ENCODE peak calls at places on chromosomes 6 and 20, in five cellular contexts. W is H1, N is K562, F is HepG2, S is GM12878. G is an unnamed sample.

GRCh38 chr20:40600441-40601235 is 88.4 kb downstream of the MAFB start:
- DNase-seq in W (no peak), N (no peak), F (no peak), S (no peak), G (no peak)

GRCh38 chr6:41182069-41183034 is 18.6 kb downstream of the TREML2 start:
- DNase-seq in W (no peak), N (peak), F (peak), S (no peak), G (peak)

GRCh38 chr20:13659288-13659687 is 20.6 kb upstream of the TASP1 start:
- DNase-seq in W (no peak), N (no peak), F (no peak), S (peak), G (no peak)

GRCh38 chr6:79718509-79719247 is 87.5 kb downstream of the SH3BGRL2 start:
- DNase-seq in W (no peak), N (no peak), F (no peak), S (no peak), G (no peak)

GRCh38 chr6:148240463-148240845 is 102.2 kb upstream of the SASH1 start:
- DNase-seq in W (no peak), N (no peak), F (no peak), S (no peak), G (no peak)

GRCh38 chr20:8039048-8039447 is 19.5 kb upstream of the TMX4 start:
- DNase-seq in W (no peak), N (no peak), F (peak), S (no peak), G (no peak)

GRCh38 chr6:75262716-75263463 is 19.3 kb upstream of the COX7A2 start:
- DNase-seq in W (no peak), N (no peak), F (no peak), S (no peak), G (no peak)

GRCh38 chr6:34529665-34530327 is 26.3 kb downstream of the SPDEF start:
- DNase-seq in W (no peak), N (no peak), F (peak), S (no peak), G (no peak)

GRCh38 chr20:9945406-9945805 is 89.4 kb upstream of the ANKEF1 start:
- DNase-seq in W (no peak), N (no peak), F (no peak), S (no peak), G (peak)

GRCh38 chr6:94511502-94512088 is 1065.7 kb upstream of the MANEA start:
- DNase-seq in W (no peak), N (no peak), F (no peak), S (no peak), G (no peak)

GRCh38 chr6:135280375-135281136 is 99.4 kb downstream of the MYB start:
- DNase-seq in W (no peak), N (peak), F (no peak), S (no peak), G (no peak)

GRCh38 chr6:32092760-32093497 is 16.2 kb downstream of the TNXB start:
- DNase-seq in W (no peak), N (no peak), F (no peak), S (no peak), G (no peak)

GRCh38 chr6:2157441-2158127 is 87.8 kb downstream of the GMDS start:
- DNase-seq in W (no peak), N (no peak), F (peak), S (peak), G (peak)

GRCh38 chr20:8971669-8972316 is 97.1 kb upstream of the PLCB4 start:
- DNase-seq in W (no peak), N (no peak), F (no peak), S (no peak), G (no peak)

GRCh38 chr6:37103169-37104039 is 66.5 kb upstream of the PIM1 start:
- DNase-seq in W (no peak), N (peak), F (peak), S (no peak), G (no peak)

GRCh38 chr6:112193535-112194051 is 60.8 kb downstream of the LAMA4 start:
- DNase-seq in W (no peak), N (no peak), F (peak), S (no peak), G (no peak)

GRCh38 chr20:52446421-52447231 is 255.0 kb upstream of the ZFP64 start:
- DNase-seq in W (no peak), N (peak), F (no peak), S (no peak), G (no peak)

GRCh38 chr6:71478834-71479541 is 190.4 kb downstream of the OGFRL1 start:
- DNase-seq in W (no peak), N (no peak), F (no peak), S (no peak), G (no peak)

GRCh38 chr6:93416575-93417420 is 2.6 kb downstream of the EPHA7 start:
- DNase-seq in W (no peak), N (no peak), F (no peak), S (no peak), G (no peak)

GRCh38 chr6:111899531-111899930 is 26.3 kb upstream of the FYN start:
- DNase-seq in W (no peak), N (no peak), F (no peak), S (no peak), G (no peak)

GRCh38 chr6:5275497-5275896 is 14.2 kb downstream of the FARS2 start:
- DNase-seq in W (no peak), N (no peak), F (no peak), S (no peak), G (no peak)

GRCh38 chr6:157860505-157860991 is 37.5 kb downstream of the SNX9 start:
- DNase-seq in W (no peak), N (peak), F (no peak), S (no peak), G (no peak)

GRCh38 chr20:57162253-57162652 is 104.2 kb downstream of the BMP7 start:
- DNase-seq in W (no peak), N (no peak), F (no peak), S (no peak), G (no peak)

GRCh38 chr20:54467622-54468021 is 7.8 kb upstream of the DOK5 start:
- DNase-seq in W (no peak), N (no peak), F (no peak), S (no peak), G (no peak)

GRCh38 chr6:56246544-56246940 is 838 bp downstream of the COL21A1 start:
- DNase-seq in W (peak), N (no peak), F (no peak), S (no peak), G (no peak)

GRCh38 chr20:6575912-6576391 is 191.5 kb upstream of the BMP2 start:
- DNase-seq in W (no peak), N (peak), F (peak), S (peak), G (no peak)

DNA sequence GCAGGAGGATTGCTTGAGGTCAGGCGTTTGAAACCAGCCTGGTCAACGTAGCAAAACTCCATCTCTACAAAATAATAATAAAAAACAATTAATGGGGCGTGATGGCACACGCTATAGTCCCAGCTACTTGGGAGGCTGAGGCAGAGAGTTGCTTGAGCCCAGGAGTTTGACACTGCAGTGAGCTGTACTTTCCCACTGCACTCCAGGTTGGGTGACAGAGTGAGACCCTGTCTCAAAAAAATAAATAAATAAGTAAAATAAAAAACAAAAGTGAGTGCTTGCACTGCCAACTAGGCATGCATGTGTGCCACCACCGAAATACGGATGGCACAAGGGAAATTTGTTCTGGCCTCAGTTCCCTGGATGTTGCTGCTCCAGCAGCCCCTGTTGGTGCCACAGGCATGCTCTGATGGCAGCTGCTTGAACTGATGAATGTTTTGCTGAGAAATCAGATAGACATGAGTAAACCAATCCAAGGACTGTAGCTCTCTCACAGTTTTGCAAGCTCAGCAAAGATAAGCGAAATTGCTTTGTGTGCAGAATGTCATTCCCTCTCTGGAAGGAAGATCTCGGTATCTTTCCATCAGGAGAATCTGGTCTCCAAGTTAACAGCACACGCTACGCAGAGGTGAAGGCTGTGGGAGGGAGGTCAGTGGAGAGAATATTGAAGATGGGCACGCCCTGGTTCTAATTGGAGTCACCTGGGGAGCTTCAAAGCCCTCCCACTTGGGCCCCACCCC is 188.0 kb upstream of the SLC24A3 start:
- DNase-seq in W (no peak), N (no peak), F (no peak), S (no peak), G (no peak)
- TF ChIP-seq SRF in W (no peak), N (no peak), F (no peak), S (no peak), G (no peak)

DNA sequence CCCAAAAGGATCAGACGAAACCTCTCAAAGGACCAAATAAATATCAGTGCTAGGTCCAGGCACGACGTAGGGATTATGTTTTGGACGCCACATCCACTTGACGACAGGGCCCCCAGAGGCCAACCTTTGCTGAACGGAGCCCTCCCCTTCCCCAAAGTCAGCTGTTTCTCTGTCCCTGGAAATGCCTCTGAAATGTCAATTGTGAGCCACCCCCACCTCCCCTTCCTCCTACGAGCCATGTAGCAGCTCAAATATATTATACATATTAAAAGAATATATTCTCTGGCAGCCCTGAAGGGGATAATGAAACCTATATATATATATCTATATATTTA is 39.6 kb upstream of the BLCAP start:
- DNase-seq in W (no peak), N (no peak), F (no peak), S (no peak), G (no peak)
- H3K4me3 ChIP-seq in W (peak), N (no peak), F (no peak), S (no peak), G (no peak)

GRCh38 chr6:120675886-120676285 is 658.4 kb downstream of the TBC1D32 start:
- DNase-seq in W (no peak), N (no peak), F (no peak), S (no peak), G (no peak)

GRCh38 chr6:120671519-120671918 is 662.8 kb downstream of the TBC1D32 start:
- DNase-seq in W (peak), N (no peak), F (peak), S (no peak), G (peak)
- TF ChIP-seq SRF in W (no peak), N (no peak), F (no peak), S (no peak), G (no peak)

GRCh38 chr6:163513003-163513402 is 98.5 kb downstream of the QKI start:
- DNase-seq in W (no peak), N (no peak), F (no peak), S (no peak), G (no peak)
- H3K4me3 ChIP-seq in W (no peak), N (no peak), F (no peak), S (no peak), G (no peak)

G was measured in HCT116.